ENCODE peak calls at places on chromosome 7, in six cellular contexts. One of them, this sample, is unnamed.
A peak's percentile ranks its signal among the peaks of the same experiment; 100 is the strongest.

GRCh38 chr7:30795161-30795943 is 24.1 kb downstream of the MINDY4 start:
- DNase-seq in HCT116: peak; percentile 3
- DNase-seq in A549: no peak
- DNase-seq in endodermal cell: peak; percentile 49
- DNase-seq in GM23338: peak; percentile 42
- DNase-seq in mesothelial cell of epicardium: no peak
- DNase-seq in this sample: no peak

GRCh38 chr7:151195616-151196450 is 8.8 kb upstream of the ASB10 start:
- DNase-seq in endodermal cell: peak; percentile 81
- DNase-seq in GM23338: peak; percentile 43
- DNase-seq in HCT116: no peak
- DNase-seq in A549: no peak
- DNase-seq in mesothelial cell of epicardium: no peak
- DNase-seq in this sample: no peak

GRCh38 chr7:78043159-78043558 is 244.6 kb downstream of the PHTF2 start:
- DNase-seq in A549: no peak
- DNase-seq in GM23338: no peak
- DNase-seq in endodermal cell: no peak
- DNase-seq in mesothelial cell of epicardium: no peak
- DNase-seq in HCT116: no peak
- DNase-seq in this sample: no peak

GRCh38 chr7:39615350-39615975 is 7.9 kb upstream of the RALA start:
- DNase-seq in endodermal cell: no peak
- DNase-seq in A549: no peak
- DNase-seq in mesothelial cell of epicardium: no peak
- DNase-seq in HCT116: no peak
- DNase-seq in GM23338: no peak
- DNase-seq in this sample: no peak

GRCh38 chr7:49255061-49255460 is 330.7 kb downstream of the CDC14C start:
- DNase-seq in HCT116: no peak
- DNase-seq in mesothelial cell of epicardium: no peak
- DNase-seq in endodermal cell: no peak
- DNase-seq in GM23338: no peak
- DNase-seq in A549: no peak
- DNase-seq in this sample: no peak

GRCh38 chr7:55912748-55913158 is 25.5 kb downstream of the ZNF713 start:
- DNase-seq in endodermal cell: no peak
- DNase-seq in GM23338: no peak
- DNase-seq in mesothelial cell of epicardium: no peak
- DNase-seq in HCT116: no peak
- DNase-seq in A549: no peak
- DNase-seq in this sample: no peak

GRCh38 chr7:97495487-97495886 is 236.4 kb upstream of the TAC1 start:
- DNase-seq in GM23338: no peak
- DNase-seq in A549: no peak
- DNase-seq in HCT116: no peak
- DNase-seq in endodermal cell: no peak
- DNase-seq in mesothelial cell of epicardium: no peak
- DNase-seq in this sample: no peak

GRCh38 chr7:13850185-13850752 is 139.2 kb downstream of the ETV1 start:
- DNase-seq in GM23338: peak; percentile 24
- DNase-seq in mesothelial cell of epicardium: no peak
- DNase-seq in HCT116: peak; percentile 62
- DNase-seq in endodermal cell: peak; percentile 62
- DNase-seq in A549: no peak
- DNase-seq in this sample: no peak

GRCh38 chr7:44278451-44279161 is 46.8 kb downstream of the CAMK2B start:
- DNase-seq in A549: no peak
- DNase-seq in GM23338: no peak
- DNase-seq in HCT116: no peak
- DNase-seq in endodermal cell: peak; percentile 32
- DNase-seq in mesothelial cell of epicardium: no peak
- DNase-seq in this sample: no peak

GRCh38 chr7:494906-495305 is 24.7 kb downstream of the PDGFA start:
- DNase-seq in endodermal cell: no peak
- DNase-seq in HCT116: no peak
- DNase-seq in mesothelial cell of epicardium: no peak
- DNase-seq in GM23338: no peak
- DNase-seq in A549: no peak
- DNase-seq in this sample: no peak

GRCh38 chr7:18295781-18296417 is 199.7 kb upstream of the HDAC9 start:
- DNase-seq in GM23338: no peak
- DNase-seq in A549: no peak
- DNase-seq in mesothelial cell of epicardium: no peak
- DNase-seq in HCT116: no peak
- DNase-seq in endodermal cell: no peak
- DNase-seq in this sample: no peak

GRCh38 chr7:27048438-27048837 is 47.4 kb downstream of the HOXA1 start:
- DNase-seq in endodermal cell: peak; percentile 70
- DNase-seq in A549: no peak
- DNase-seq in HCT116: no peak
- DNase-seq in GM23338: peak; percentile 58
- DNase-seq in mesothelial cell of epicardium: no peak
- DNase-seq in this sample: no peak

GRCh38 chr7:44750921-44751571 is 2.4 kb downstream of the ZMIZ2 start:
- DNase-seq in A549: no peak
- DNase-seq in endodermal cell: peak; percentile 51
- DNase-seq in GM23338: no peak
- DNase-seq in mesothelial cell of epicardium: no peak
- DNase-seq in HCT116: no peak
- DNase-seq in this sample: no peak

GRCh38 chr7:42493436-42494198 is 256.6 kb upstream of the GLI3 start:
- DNase-seq in A549: no peak
- DNase-seq in endodermal cell: peak; percentile 86
- DNase-seq in HCT116: no peak
- DNase-seq in mesothelial cell of epicardium: peak; percentile 78
- DNase-seq in GM23338: peak; percentile 83
- DNase-seq in this sample: peak; percentile 81

GRCh38 chr7:87156709-87157108 is 4.5 kb downstream of the DMTF1 start:
- DNase-seq in HCT116: no peak
- DNase-seq in GM23338: no peak
- DNase-seq in endodermal cell: no peak
- DNase-seq in mesothelial cell of epicardium: no peak
- DNase-seq in A549: no peak
- DNase-seq in this sample: no peak

GRCh38 chr7:1668932-1669485 is 1.1 kb upstream of the ELFN1 start:
- DNase-seq in HCT116: no peak
- DNase-seq in A549: no peak
- DNase-seq in mesothelial cell of epicardium: peak; percentile 43
- DNase-seq in GM23338: peak; percentile 46
- DNase-seq in endodermal cell: peak; percentile 75
- DNase-seq in this sample: no peak

GRCh38 chr7:43658718-43659548 is 70.4 kb downstream of the COA1 start:
- DNase-seq in mesothelial cell of epicardium: no peak
- DNase-seq in endodermal cell: no peak
- DNase-seq in HCT116: no peak
- DNase-seq in GM23338: no peak
- DNase-seq in A549: no peak
- DNase-seq in this sample: no peak

GRCh38 chr7:78588393-78588792 is 789.8 kb downstream of the PHTF2 start:
- DNase-seq in HCT116: no peak
- DNase-seq in endodermal cell: peak; percentile 53
- DNase-seq in A549: no peak
- DNase-seq in GM23338: no peak
- DNase-seq in mesothelial cell of epicardium: no peak
- DNase-seq in this sample: no peak

GRCh38 chr7:130695840-130696239 is 9.5 kb upstream of the TSGA13 start:
- DNase-seq in GM23338: peak; percentile 80
- DNase-seq in endodermal cell: no peak
- DNase-seq in A549: peak; percentile 57
- DNase-seq in HCT116: peak; percentile 46
- DNase-seq in mesothelial cell of epicardium: no peak
- DNase-seq in this sample: no peak

GRCh38 chr7:158684329-158684728 is 20.3 kb downstream of the NCAPG2 start:
- DNase-seq in endodermal cell: no peak
- DNase-seq in HCT116: no peak
- DNase-seq in GM23338: no peak
- DNase-seq in A549: no peak
- DNase-seq in mesothelial cell of epicardium: no peak
- DNase-seq in this sample: no peak

GRCh38 chr7:55964802-55965470 is 551 bp downstream of the NIPSNAP2 start:
- DNase-seq in mesothelial cell of epicardium: peak; percentile 62
- DNase-seq in GM23338: peak; percentile 76
- DNase-seq in endodermal cell: peak; percentile 90
- DNase-seq in HCT116: peak; percentile 13
- DNase-seq in A549: peak; percentile 22
- DNase-seq in this sample: peak; percentile 80

GRCh38 chr7:73829505-73829904 is 1.3 kb upstream of the CLDN4 start:
- DNase-seq in mesothelial cell of epicardium: no peak
- DNase-seq in A549: no peak
- DNase-seq in endodermal cell: peak; percentile 67
- DNase-seq in GM23338: peak; percentile 56
- DNase-seq in HCT116: no peak
- DNase-seq in this sample: no peak

GRCh38 chr7:30430300-30430699 is 48.3 kb downstream of the NOD1 start:
- DNase-seq in endodermal cell: no peak
- DNase-seq in mesothelial cell of epicardium: no peak
- DNase-seq in HCT116: no peak
- DNase-seq in A549: no peak
- DNase-seq in GM23338: no peak
- DNase-seq in this sample: no peak

GRCh38 chr7:102472126-102473041 is 6.3 kb downstream of the POLR2J start:
- DNase-seq in endodermal cell: peak; percentile 42
- DNase-seq in mesothelial cell of epicardium: peak; percentile 35
- DNase-seq in HCT116: no peak
- DNase-seq in GM23338: no peak
- DNase-seq in A549: no peak
- DNase-seq in this sample: peak; percentile 65

GRCh38 chr7:75955293-75955938 is 39.0 kb downstream of the TMEM120A start:
- DNase-seq in mesothelial cell of epicardium: no peak
- DNase-seq in GM23338: no peak
- DNase-seq in endodermal cell: no peak
- DNase-seq in HCT116: no peak
- DNase-seq in A549: no peak
- DNase-seq in this sample: no peak

GRCh38 chr7:75951506-75951905 is 36.6 kb downstream of the POR start:
- DNase-seq in mesothelial cell of epicardium: no peak
- DNase-seq in endodermal cell: no peak
- DNase-seq in A549: no peak
- DNase-seq in GM23338: no peak
- DNase-seq in HCT116: no peak
- DNase-seq in this sample: no peak

GRCh38 chr7:75957021-75957736 is 37.2 kb downstream of the TMEM120A start:
- DNase-seq in endodermal cell: peak; percentile 92
- DNase-seq in A549: no peak
- DNase-seq in GM23338: peak; percentile 78
- DNase-seq in HCT116: no peak
- DNase-seq in mesothelial cell of epicardium: peak; percentile 59
- DNase-seq in this sample: no peak

GRCh38 chr7:75953431-75953830 is 38.5 kb downstream of the POR start:
- DNase-seq in HCT116: no peak
- DNase-seq in endodermal cell: no peak
- DNase-seq in GM23338: no peak
- DNase-seq in A549: no peak
- DNase-seq in mesothelial cell of epicardium: no peak
- DNase-seq in this sample: no peak

GRCh38 chr7:75953918-75954317 is 39.0 kb downstream of the POR start:
- DNase-seq in A549: no peak
- DNase-seq in GM23338: no peak
- DNase-seq in endodermal cell: no peak
- DNase-seq in mesothelial cell of epicardium: no peak
- DNase-seq in HCT116: no peak
- DNase-seq in this sample: no peak
- TF ChIP-seq CTCF in A549: no peak
- TF ChIP-seq CTCF in GM23338: no peak
- TF ChIP-seq CTCF in endodermal cell: no peak
- TF ChIP-seq CTCF in mesothelial cell of epicardium: no peak
- TF ChIP-seq CTCF in HCT116: no peak
- TF ChIP-seq CTCF in this sample: no peak

GRCh38 chr7:140738280-140738679 is 41.8 kb downstream of the NDUFB2 start:
- DNase-seq in mesothelial cell of epicardium: no peak
- DNase-seq in HCT116: no peak
- DNase-seq in A549: no peak
- DNase-seq in GM23338: no peak
- DNase-seq in endodermal cell: no peak
- DNase-seq in this sample: no peak

GRCh38 chr7:140732436-140732835 is 35.9 kb downstream of the NDUFB2 start:
- DNase-seq in HCT116: no peak
- DNase-seq in mesothelial cell of epicardium: no peak
- DNase-seq in endodermal cell: no peak
- DNase-seq in GM23338: peak; percentile 52
- DNase-seq in A549: no peak
- DNase-seq in this sample: no peak

GRCh38 chr7:140734729-140735128 is 38.2 kb downstream of the NDUFB2 start:
- DNase-seq in mesothelial cell of epicardium: no peak
- DNase-seq in HCT116: no peak
- DNase-seq in A549: no peak
- DNase-seq in endodermal cell: no peak
- DNase-seq in GM23338: no peak
- DNase-seq in this sample: no peak

DNA sequence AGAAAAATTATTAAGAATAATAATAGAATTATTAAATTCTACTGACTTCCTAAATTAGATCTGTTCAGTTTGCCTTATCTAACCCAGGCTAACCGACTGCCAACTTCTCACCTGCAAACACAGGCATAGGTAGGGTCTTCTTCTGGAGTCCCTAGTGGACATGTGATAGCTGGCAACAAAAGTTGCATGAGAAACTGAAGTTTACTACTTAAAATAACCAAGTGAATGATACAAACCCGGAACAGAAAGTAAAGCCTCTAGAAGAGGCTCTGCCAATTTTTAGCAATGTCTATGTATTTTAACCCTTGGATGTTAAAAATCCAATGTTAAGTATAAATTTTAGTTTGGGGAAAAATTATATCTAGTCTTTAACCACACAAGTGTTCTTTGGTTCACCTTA is 37.6 kb downstream of the NDUFB2 start:
- DNase-seq in endodermal cell: no peak
- DNase-seq in A549: no peak
- DNase-seq in mesothelial cell of epicardium: no peak
- DNase-seq in GM23338: no peak
- DNase-seq in HCT116: no peak
- DNase-seq in this sample: no peak
- TF ChIP-seq CTCF in endodermal cell: peak; percentile 49
- TF ChIP-seq CTCF in A549: no peak
- TF ChIP-seq CTCF in mesothelial cell of epicardium: no peak
- TF ChIP-seq CTCF in GM23338: no peak
- TF ChIP-seq CTCF in HCT116: no peak
- TF ChIP-seq CTCF in this sample: no peak

DNA sequence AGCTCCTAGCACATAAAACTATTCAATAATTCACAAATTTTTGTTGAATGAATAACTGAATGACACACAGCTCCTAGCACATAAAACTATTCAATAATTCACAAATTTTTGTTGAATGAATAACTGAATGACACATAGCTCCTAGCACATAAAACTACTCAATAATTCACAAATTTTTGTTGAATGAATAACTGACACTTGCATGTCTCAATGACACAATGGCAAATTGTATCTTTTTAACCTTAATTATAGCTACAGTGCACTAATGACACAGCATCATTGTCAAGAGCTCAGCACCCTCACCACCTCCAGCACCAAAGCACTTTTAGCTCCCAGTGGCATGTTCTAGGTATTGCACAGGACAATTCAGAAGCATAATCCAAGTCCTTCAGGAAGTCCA is 131.6 kb downstream of the PDE1C start:
- DNase-seq in endodermal cell: no peak
- DNase-seq in GM23338: peak; percentile 15
- DNase-seq in mesothelial cell of epicardium: no peak
- DNase-seq in HCT116: no peak
- DNase-seq in A549: peak; percentile 71
- DNase-seq in this sample: no peak
- TF ChIP-seq CTCF in endodermal cell: peak; percentile 59
- TF ChIP-seq CTCF in GM23338: no peak
- TF ChIP-seq CTCF in mesothelial cell of epicardium: no peak
- TF ChIP-seq CTCF in HCT116: peak; percentile 16
- TF ChIP-seq CTCF in A549: peak; percentile 23
- TF ChIP-seq CTCF in this sample: peak; percentile 57

GRCh38 chr7:37942934-37943610 is 22.6 kb downstream of the EPDR1 start:
- DNase-seq in HCT116: no peak
- DNase-seq in mesothelial cell of epicardium: no peak
- DNase-seq in endodermal cell: peak; percentile 77
- DNase-seq in A549: peak; percentile 55
- DNase-seq in GM23338: peak; percentile 70
- DNase-seq in this sample: no peak
- TF ChIP-seq CTCF in HCT116: no peak
- TF ChIP-seq CTCF in mesothelial cell of epicardium: no peak
- TF ChIP-seq CTCF in endodermal cell: no peak
- TF ChIP-seq CTCF in A549: no peak
- TF ChIP-seq CTCF in GM23338: no peak
- TF ChIP-seq CTCF in this sample: no peak